ENCODE peak calls at places on chromosomes 7 and 10, in five cellular contexts. I is A549, J is testis, R is body of pancreas, V is K562. P is an unnamed sample. For H3K4me1, the result is how much of the 10 kb centered on the place peaks cover.

GRCh38 chr10:36612436-36612835 is 513.0 kb upstream of the ANKRD30A start:
- DNase-seq in I (no peak), J (no peak), R (no peak), V (no peak), P (no peak)

GRCh38 chr7:157625973-157626790 is 289.4 kb downstream of the DNAJB6 start:
- DNase-seq in I (no peak), J (no peak), R (no peak), V (no peak), P (no peak)

GRCh38 chr10:97399843-97400545 is 1.1 kb downstream of the RRP12 start:
- DNase-seq in I (peak), J (peak), R (peak), V (peak), P (peak)

GRCh38 chr7:126426652-126427051 is 826.1 kb downstream of the GRM8 start:
- DNase-seq in I (no peak), J (no peak), R (no peak), V (no peak), P (no peak)

GRCh38 chr10:3095373-3096139 is 28.2 kb downstream of the PFKP start:
- DNase-seq in I (peak), J (no peak), R (no peak), V (peak), P (no peak)

GRCh38 chr10:17023386-17024298 is 106.0 kb downstream of the CUBN start:
- DNase-seq in I (peak), J (peak), R (peak), V (peak), P (peak)

GRCh38 chr7:140646931-140647647 is 6.5 kb upstream of the DENND2A start:
- DNase-seq in I (peak), J (peak), R (peak), V (peak), P (no peak)

GRCh38 chr7:104627516-104627915 is 299.1 kb downstream of the LHFPL3 start:
- DNase-seq in I (no peak), J (peak), R (peak), V (no peak), P (no peak)

GRCh38 chr7:55548295-55548731 is 24.0 kb downstream of the VOPP1 start:
- DNase-seq in I (no peak), J (no peak), R (no peak), V (no peak), P (no peak)

GRCh38 chr7:152006336-152006735 is 19.1 kb upstream of the GALNT11 start:
- DNase-seq in I (no peak), J (no peak), R (no peak), V (no peak), P (no peak)

GRCh38 chr10:110207805-110208613 is 604 bp downstream of the MXI1 start:
- DNase-seq in I (peak), J (peak), R (peak), V (peak), P (peak)

GRCh38 chr10:17273403-17273802 is 45.4 kb downstream of the VIM start:
- DNase-seq in I (no peak), J (no peak), R (no peak), V (no peak), P (no peak)

GRCh38 chr10:102234866-102235597 is 6.3 kb downstream of the PITX3 start:
- DNase-seq in I (no peak), J (no peak), R (no peak), V (no peak), P (no peak)

GRCh38 chr7:131236318-131236672 is 91.4 kb upstream of the MKLN1 start:
- DNase-seq in I (no peak), J (no peak), R (no peak), V (no peak), P (no peak)

GRCh38 chr7:13037216-13037615 is 349.8 kb downstream of the ARL4A start:
- DNase-seq in I (no peak), J (no peak), R (no peak), V (no peak), P (no peak)

GRCh38 chr7:13044309-13044708 is 356.9 kb downstream of the ARL4A start:
- DNase-seq in I (no peak), J (no peak), R (no peak), V (no peak), P (no peak)

GRCh38 chr7:13041368-13041988 is 354.0 kb downstream of the ARL4A start:
- DNase-seq in I (no peak), J (no peak), R (no peak), V (no peak), P (no peak)

GRCh38 chr7:13047061-13047460 is 359.6 kb downstream of the ARL4A start:
- DNase-seq in I (no peak), J (no peak), R (no peak), V (peak), P (no peak)

GRCh38 chr7:13042605-13043236 is 355.3 kb downstream of the ARL4A start:
- DNase-seq in I (peak), J (no peak), R (no peak), V (no peak), P (no peak)
- TF ChIP-seq POLR2A in I (no peak), J (no peak), R (no peak), V (no peak), P (no peak)

GRCh38 chr10:117565068-117565467 is 22.5 kb downstream of the EMX2 start:
- DNase-seq in I (no peak), J (no peak), R (no peak), V (no peak), P (no peak)
- H3K4me1 ChIP-seq in I (under half), J (under half), R (under half), V (under half), P (under half)

GRCh38 chr10:92075829-92076228 is 152.3 kb downstream of the BTAF1 start:
- DNase-seq in I (no peak), J (no peak), R (no peak), V (no peak), P (no peak)

GRCh38 chr10:92080244-92080643 is 156.7 kb downstream of the BTAF1 start:
- DNase-seq in I (no peak), J (no peak), R (no peak), V (no peak), P (no peak)

GRCh38 chr10:92079003-92079402 is 155.4 kb downstream of the BTAF1 start:
- DNase-seq in I (no peak), J (no peak), R (no peak), V (no peak), P (no peak)

GRCh38 chr10:92074126-92074887 is 150.7 kb downstream of the BTAF1 start:
- DNase-seq in I (peak), J (no peak), R (peak), V (peak), P (no peak)

GRCh38 chr10:92076722-92077121 is 153.2 kb downstream of the BTAF1 start:
- DNase-seq in I (no peak), J (no peak), R (peak), V (no peak), P (no peak)
- TF ChIP-seq POLR2A in I (no peak), J (no peak), R (no peak), V (no peak), P (no peak)

GRCh38 chr10:4944751-4945280 is 18.4 kb upstream of the AKR1C1 start:
- DNase-seq in I (no peak), J (no peak), R (no peak), V (no peak), P (no peak)

GRCh38 chr10:4946349-4946717 is 16.9 kb upstream of the AKR1C1 start:
- DNase-seq in I (no peak), J (no peak), R (no peak), V (no peak), P (no peak)

GRCh38 chr10:4947039-4947634 is 16.1 kb upstream of the AKR1C1 start:
- DNase-seq in I (no peak), J (no peak), R (no peak), V (no peak), P (no peak)

GRCh38 chr10:4945706-4946348 is 17.4 kb upstream of the AKR1C1 start:
- DNase-seq in I (no peak), J (no peak), R (no peak), V (no peak), P (no peak)

DNA sequence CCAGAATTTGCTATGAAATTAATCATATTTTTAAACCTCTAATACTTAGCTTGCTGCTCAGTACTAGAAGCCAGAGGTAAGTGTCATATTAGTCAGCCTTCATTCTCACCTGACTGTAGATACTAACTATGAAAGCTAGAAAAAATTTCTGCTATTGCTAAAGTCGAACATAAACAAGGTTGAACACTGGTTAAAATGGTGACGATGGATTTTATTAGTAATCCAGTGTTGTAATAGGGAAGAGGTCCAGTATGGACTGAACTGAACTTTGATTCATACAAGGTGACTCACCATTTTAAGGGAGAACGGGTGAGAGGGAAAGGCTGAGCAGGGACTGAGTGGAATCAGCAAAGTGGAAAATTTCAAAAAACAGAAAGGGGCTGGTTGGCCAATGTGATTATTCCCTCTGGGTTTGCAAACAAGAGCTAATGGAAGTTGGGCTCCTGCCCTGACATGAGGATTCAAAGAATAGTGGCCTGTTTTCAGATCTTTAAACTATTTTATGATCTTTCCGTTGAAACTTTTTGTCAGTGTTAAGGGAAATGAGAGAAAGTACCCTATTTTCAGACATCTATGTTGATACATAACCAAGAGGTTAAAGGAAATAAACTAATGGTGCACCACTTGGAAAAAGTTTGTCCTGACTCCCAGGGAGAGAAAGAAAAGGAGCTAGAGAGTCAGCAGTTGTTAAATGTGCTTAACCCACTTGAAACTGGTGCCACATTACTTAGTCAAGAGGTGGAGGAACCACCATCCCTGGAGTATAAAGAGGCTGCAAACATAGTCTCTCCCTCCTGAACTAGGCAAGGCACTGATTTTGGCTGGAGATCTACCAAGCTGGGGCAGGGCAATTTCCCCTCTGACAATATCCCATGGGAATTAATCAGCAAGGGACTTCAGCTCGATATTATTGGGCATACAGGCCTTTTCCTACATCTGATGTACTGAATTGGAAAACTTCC is 15.3 kb upstream of the AKR1C1 start:
- DNase-seq in I (peak), J (peak), R (peak), V (no peak), P (peak)
- H3K4me1 ChIP-seq in I (half or more), J (under half), R (under half), V (under half), P (under half)

GRCh38 chr10:101042667-101043355 is 11.8 kb downstream of the SFXN3 start:
- DNase-seq in I (peak), J (peak), R (peak), V (peak), P (peak)
- TF ChIP-seq POLR2A in I (peak), J (no peak), R (peak), V (peak), P (peak)